ENCODE peak calls at places on chromosomes 16 and 17, in four cellular contexts. Y is CD4-positive, alpha-beta T cell; D is adipocyte; S is GM23248. F is an unnamed sample. For H3K27me3, the result is how much of the 10 kb centered on the place peaks cover.

GRCh38 chr16:14409563-14409962 is 220.5 kb downstream of the PARN start:
- DNase-seq in Y (no peak), D (peak), S (peak), F (peak)

GRCh38 chr16:48381201-48381600 is 4.0 kb downstream of the SIAH1 start:
- DNase-seq in Y (no peak), D (peak), S (peak), F (no peak)

GRCh38 chr17:80421381-80422090 is 6.6 kb downstream of the ENDOV start:
- DNase-seq in Y (no peak), D (no peak), S (no peak), F (no peak)

GRCh38 chr17:65108152-65108551 is 29.0 kb upstream of the RGS9 start:
- DNase-seq in Y (no peak), D (no peak), S (no peak), F (no peak)

GRCh38 chr16:29864205-29864604 is 1.2 kb upstream of the CDIPT start:
- DNase-seq in Y (no peak), D (no peak), S (no peak), F (no peak)

GRCh38 chr16:49586466-49586865 is 212.9 kb downstream of the C16orf78 start:
- DNase-seq in Y (no peak), D (no peak), S (no peak), F (no peak)

GRCh38 chr17:75047398-75048098 is 523 bp downstream of the KCTD2 start:
- DNase-seq in Y (no peak), D (peak), S (peak), F (peak)

GRCh38 chr16:29756654-29757053 is 10.9 kb upstream of the C16orf54 start:
- DNase-seq in Y (no peak), D (no peak), S (no peak), F (peak)

GRCh38 chr16:87705780-87706277 is 60.0 kb downstream of the KLHDC4 start:
- DNase-seq in Y (no peak), D (no peak), S (no peak), F (no peak)

GRCh38 chr17:19539841-19540311 is 6.2 kb downstream of the SLC47A1 start:
- DNase-seq in Y (no peak), D (no peak), S (no peak), F (no peak)

GRCh38 chr16:70685061-70685937 is 554 bp downstream of the MTSS2 start:
- DNase-seq in Y (no peak), D (peak), S (peak), F (peak)

GRCh38 chr16:1537763-1538289 is 4.4 kb downstream of the TMEM204 start:
- DNase-seq in Y (peak), D (no peak), S (no peak), F (no peak)

GRCh38 chr16:57260294-57260929 is 15.4 kb downstream of the ARL2BP start:
- DNase-seq in Y (peak), D (peak), S (peak), F (no peak)

GRCh38 chr17:27591986-27592385 is 39.0 kb upstream of the LGALS9 start:
- DNase-seq in Y (no peak), D (no peak), S (no peak), F (no peak)

GRCh38 chr16:71883193-71883848 is 661 bp downstream of the ZNF821 start:
- DNase-seq in Y (peak), D (peak), S (peak), F (peak)

GRCh38 chr16:81041696-81042095 is 6.1 kb downstream of the ATMIN start:
- DNase-seq in Y (no peak), D (no peak), S (no peak), F (no peak)

GRCh38 chr17:67488161-67488560 is 111.1 kb downstream of the PITPNC1 start:
- DNase-seq in Y (no peak), D (no peak), S (peak), F (no peak)

GRCh38 chr16:30985401-30986128 is 558 bp downstream of the HSD3B7 start:
- DNase-seq in Y (no peak), D (no peak), S (peak), F (no peak)

GRCh38 chr16:23081675-23082119 is 67.6 kb downstream of the USP31 start:
- DNase-seq in Y (no peak), D (peak), S (peak), F (peak)

GRCh38 chr17:28718990-28719433 is 773 bp upstream of the RPL23A start:
- DNase-seq in Y (no peak), D (no peak), S (no peak), F (no peak)
- H3K27me3 ChIP-seq in Y (under half), D (under half), S (under half), F (under half)

GRCh38 chr16:3036726-3037315 is at the start of gene BICDL2:
- DNase-seq in Y (no peak), D (no peak), S (no peak), F (no peak)
- H3K27me3 ChIP-seq in Y (half or more), D (half or more), S (under half), F (half or more)

DNA sequence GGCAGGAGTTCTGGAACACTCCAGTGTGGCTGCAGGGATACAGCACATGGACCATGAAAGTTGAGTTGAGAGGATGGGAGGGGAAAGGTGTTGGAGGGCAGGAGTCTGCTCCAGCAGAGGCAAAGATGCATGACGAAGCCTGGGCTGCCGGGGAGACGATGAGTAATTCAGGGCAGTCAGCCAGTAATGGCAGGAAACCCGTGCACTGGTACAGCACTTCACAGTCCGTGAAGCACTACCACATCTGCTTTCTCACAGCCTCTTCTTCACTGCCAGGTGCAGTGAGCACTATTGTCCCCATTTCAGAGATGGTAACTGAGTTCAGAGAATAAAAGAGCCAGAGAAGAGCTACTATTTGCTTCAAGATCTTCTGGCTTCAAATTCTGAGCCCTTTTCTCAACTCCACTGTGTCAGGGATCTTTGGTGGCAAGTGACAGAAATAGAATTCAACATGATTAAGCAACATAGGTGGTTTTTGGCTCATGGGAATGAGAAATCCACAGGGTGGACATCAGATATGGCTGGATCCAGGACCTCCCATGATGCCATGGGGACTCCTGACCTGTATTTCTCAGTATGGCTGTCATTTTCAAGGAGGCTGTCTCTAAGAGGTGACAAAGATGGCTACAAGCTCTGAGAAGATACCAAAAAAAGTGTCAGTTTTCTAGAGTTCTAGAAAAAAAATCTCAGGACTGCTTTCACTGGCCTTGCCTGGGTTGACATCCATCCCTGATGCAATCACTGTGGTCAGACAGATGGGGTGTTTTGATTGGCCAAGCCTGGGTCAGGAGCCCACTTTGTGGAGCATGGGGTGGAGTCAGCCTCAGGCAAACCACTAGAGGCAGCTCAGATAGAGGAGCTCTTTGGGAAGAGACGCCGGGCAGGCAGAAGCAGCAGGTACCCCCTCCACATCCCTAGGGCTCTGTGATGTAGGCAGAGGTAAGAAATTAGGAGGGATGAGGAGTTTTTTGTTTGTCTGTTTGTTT is 24.7 kb downstream of the IL21R start:
- DNase-seq in Y (peak), D (peak), S (peak), F (peak)
- H3K27me3 ChIP-seq in Y (under half), D (under half), S (under half), F (under half)

GRCh38 chr17:78005452-78006171 is 47.1 kb downstream of the TNRC6C start:
- DNase-seq in Y (no peak), D (no peak), S (no peak), F (no peak)
- H3K27me3 ChIP-seq in Y (under half), D (under half), S (under half), F (under half)

GRCh38 chr16:75908301-75908700 is 182.0 kb upstream of the CPHXL start:
- DNase-seq in Y (no peak), D (no peak), S (no peak), F (no peak)
- H3K27me3 ChIP-seq in Y (under half), D (under half), S (under half), F (under half)

GRCh38 chr16:396605-397004 is 394 bp upstream of the NME4 start:
- DNase-seq in Y (no peak), D (peak), S (peak), F (peak)
- H3K27me3 ChIP-seq in Y (under half), D (under half), S (under half), F (under half)

GRCh38 chr16:75264531-75264998 is 13.1 kb upstream of the BCAR1 start:
- DNase-seq in Y (no peak), D (peak), S (peak), F (peak)
- H3K27me3 ChIP-seq in Y (under half), D (under half), S (under half), F (under half)

GRCh38 chr17:79027274-79027924 is 3.4 kb downstream of the C1QTNF1 start:
- DNase-seq in Y (no peak), D (no peak), S (peak), F (no peak)
- H3K27me3 ChIP-seq in Y (under half), D (under half), S (under half), F (under half)

GRCh38 chr17:39777534-39778365 is 40.0 kb downstream of the GRB7 start:
- DNase-seq in Y (no peak), D (no peak), S (no peak), F (no peak)
- H3K27me3 ChIP-seq in Y (under half), D (half or more), S (half or more), F (under half)

F was measured in cardiac muscle cell.